ENCODE peak calls at places on chromosomes 7 and 10, in five cellular contexts. Q is IMR-90, H is mesenchymal stem cell, B is neuronal stem cell, R is H1. G is an unnamed sample.

GRCh38 chr7:51456471-51457060 is 140.0 kb upstream of the COBL start:
- DNase-seq in Q (no peak), H (no peak), B (no peak), R (no peak), G (no peak)

GRCh38 chr10:97830064-97830463 is 19.6 kb upstream of the GOLGA7B start:
- DNase-seq in Q (no peak), H (no peak), B (no peak), R (no peak), G (no peak)

GRCh38 chr7:18041202-18041601 is 13.6 kb upstream of the PRPS1L1 start:
- DNase-seq in Q (peak; percentile 26), H (peak; percentile 33), B (no peak), R (no peak), G (no peak)

GRCh38 chr10:97721871-97722780 is 8.6 kb downstream of the MARVELD1 start:
- DNase-seq in Q (no peak), H (no peak), B (no peak), R (no peak), G (no peak)

GRCh38 chr7:2932761-2933251 is 88.7 kb upstream of the GNA12 start:
- DNase-seq in Q (no peak), H (no peak), B (no peak), R (no peak), G (no peak)

GRCh38 chr7:104550362-104550761 is 222.0 kb downstream of the LHFPL3 start:
- DNase-seq in Q (no peak), H (no peak), B (no peak), R (no peak), G (no peak)

GRCh38 chr7:256461-256940 is 33.5 kb upstream of the FOXL3 start:
- DNase-seq in Q (no peak), H (no peak), B (no peak), R (no peak), G (no peak)

GRCh38 chr7:130380121-130380860 is at the start of gene CPA1:
- DNase-seq in Q (no peak), H (no peak), B (no peak), R (no peak), G (no peak)

GRCh38 chr10:121270906-121271305 is 327.3 kb downstream of the FGFR2 start:
- DNase-seq in Q (no peak), H (no peak), B (no peak), R (no peak), G (no peak)

GRCh38 chr10:112223725-112224124 is 40.2 kb upstream of the GPAM start:
- DNase-seq in Q (no peak), H (no peak), B (no peak), R (no peak), G (no peak)

GRCh38 chr7:24129597-24129996 is 154.4 kb upstream of the NPY start:
- DNase-seq in Q (peak; percentile 22), H (peak; percentile 58), B (no peak), R (no peak), G (no peak)

GRCh38 chr10:83606275-83606674 is 533.0 kb upstream of the GHITM start:
- DNase-seq in Q (no peak), H (peak; percentile 10), B (no peak), R (no peak), G (peak; percentile 32)

GRCh38 chr7:22732556-22733126 is 5.6 kb downstream of the IL6 start:
- DNase-seq in Q (peak; percentile 45), H (peak; percentile 63), B (no peak), R (no peak), G (no peak)

GRCh38 chr10:47388879-47389278 is 4.8 kb upstream of the ZNF488 start:
- DNase-seq in Q (no peak), H (no peak), B (no peak), R (no peak), G (no peak)

GRCh38 chr10:74824184-74825032 is 2.0 kb upstream of the KAT6B start:
- DNase-seq in Q (no peak), H (no peak), B (no peak), R (no peak), G (no peak)

GRCh38 chr10:102409604-102410426 is 8.8 kb downstream of the PSD start:
- DNase-seq in Q (no peak), H (peak; percentile 33), B (no peak), R (no peak), G (no peak)

GRCh38 chr10:1213707-1214675 is 157.8 kb downstream of the WDR37 start:
- DNase-seq in Q (no peak), H (no peak), B (no peak), R (no peak), G (no peak)

GRCh38 chr10:75400769-75401568 is 595 bp downstream of the ZNF503 start:
- DNase-seq in Q (peak; percentile 56), H (peak; percentile 79), B (peak; percentile 30), R (no peak), G (peak; percentile 54)

GRCh38 chr10:103327906-103328305 is 23.0 kb downstream of the PCGF6 start:
- DNase-seq in Q (no peak), H (no peak), B (no peak), R (no peak), G (no peak)

GRCh38 chr10:35641430-35642015 is 573 bp downstream of the FZD8 start:
- DNase-seq in Q (peak; percentile 42), H (no peak), B (no peak), R (no peak), G (no peak)

GRCh38 chr10:74750848-74751274 is 75.5 kb upstream of the KAT6B start:
- DNase-seq in Q (no peak), H (no peak), B (no peak), R (no peak), G (no peak)

GRCh38 chr10:75195035-75195763 is 15.4 kb upstream of the VDAC2 start:
- DNase-seq in Q (peak; percentile 93), H (peak; percentile 90), B (no peak), R (no peak), G (no peak)

GRCh38 chr7:130301606-130302005 is 8.6 kb downstream of the CPA4 start:
- DNase-seq in Q (no peak), H (peak; percentile 69), B (no peak), R (no peak), G (no peak)

GRCh38 chr7:142481548-142481947 is 223.7 kb upstream of the PRSS58 start:
- DNase-seq in Q (peak; percentile 53), H (peak; percentile 34), B (no peak), R (no peak), G (peak; percentile 37)

GRCh38 chr7:44530990-44531389 is 10.1 kb downstream of the NPC1L1 start:
- DNase-seq in Q (no peak), H (no peak), B (no peak), R (no peak), G (no peak)

GRCh38 chr7:152341039-152341913 is 94.5 kb downstream of the KMT2C start:
- DNase-seq in Q (peak; percentile 72), H (peak; percentile 74), B (no peak), R (no peak), G (peak; percentile 40)

GRCh38 chr7:27603813-27604212 is 58.9 kb downstream of the HIBADH start:
- DNase-seq in Q (no peak), H (no peak), B (no peak), R (no peak), G (peak; percentile 37)

GRCh38 chr10:110821508-110821907 is 50.2 kb upstream of the PDCD4 start:
- DNase-seq in Q (no peak), H (no peak), B (no peak), R (no peak), G (no peak)

GRCh38 chr10:1539216-1539615 is 198.1 kb downstream of the ADARB2 start:
- DNase-seq in Q (no peak), H (no peak), B (no peak), R (no peak), G (no peak)

GRCh38 chr10:119208553-119208940 is 1.2 kb downstream of the GRK5 start:
- DNase-seq in Q (no peak), H (peak; percentile 44), B (no peak), R (no peak), G (no peak)

GRCh38 chr7:143884978-143885559 is 16.9 kb downstream of the TCAF1 start:
- DNase-seq in Q (peak; percentile 72), H (peak; percentile 79), B (peak; percentile 63), R (no peak), G (peak; percentile 87)

GRCh38 chr10:88974446-88975376 is 15.9 kb upstream of the FAS start:
- DNase-seq in Q (peak; percentile 44), H (peak; percentile 57), B (no peak), R (no peak), G (no peak)

GRCh38 chr10:103504181-103504783 is 10.8 kb downstream of the NEURL1 start:
- DNase-seq in Q (peak; percentile 94), H (peak; percentile 90), B (no peak), R (no peak), G (peak; percentile 60)

GRCh38 chr10:124597677-124598165 is 136.1 kb downstream of the LHPP start:
- DNase-seq in Q (no peak), H (no peak), B (no peak), R (no peak), G (no peak)

GRCh38 chr10:51965451-51965850 is 266.1 kb upstream of the CSTF2T start:
- DNase-seq in Q (no peak), H (no peak), B (no peak), R (no peak), G (no peak)

DNA sequence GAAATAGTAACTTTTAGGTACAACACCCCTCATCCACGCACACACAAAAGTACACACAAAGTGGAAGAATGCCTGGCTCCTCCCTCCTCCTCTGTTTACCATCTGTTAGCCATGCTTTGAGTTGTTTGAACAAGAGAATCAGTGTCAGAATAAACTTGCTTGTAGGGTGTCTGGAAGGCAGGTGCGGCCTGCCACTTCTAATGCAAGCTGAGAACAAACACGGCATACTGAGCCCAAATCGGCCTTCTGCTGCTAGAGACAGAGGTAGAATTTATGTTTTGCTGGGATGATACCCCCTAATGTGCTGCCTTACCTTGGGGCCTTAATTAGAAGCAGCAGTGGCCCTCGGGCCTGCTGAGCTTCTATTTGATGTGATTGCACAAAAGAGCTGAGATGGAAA is 24.8 kb upstream of the FAM180A start:
- DNase-seq in Q (peak; percentile 15), H (no peak), B (no peak), R (no peak), G (no peak)
- H3K18ac ChIP-seq in Q (peak overlapping the region; percentile 60), H (no peak overlapping the region), B (no peak overlapping the region), R (no peak overlapping the region), G (no peak overlapping the region)

GRCh38 chr7:30770936-30771858 is at the start of gene MINDY4:
- DNase-seq in Q (peak; percentile 80), H (peak; percentile 88), B (peak; percentile 79), R (peak; percentile 36), G (peak; percentile 90)
- H3K4ac ChIP-seq in Q (peak within 1 kb of the TSS; percentile 72), H (peak within 1 kb of the TSS; percentile 77), B (no peak within 1 kb of the TSS), R (no peak within 1 kb of the TSS), G (no peak within 1 kb of the TSS)

GRCh38 chr7:101817930-101818698 is 688 bp downstream of the CUX1 start:
- DNase-seq in Q (peak; percentile 47), H (peak; percentile 36), B (no peak), R (no peak), G (no peak)

GRCh38 chr7:101818699-101819071 is 1.3 kb downstream of the CUX1 start:
- DNase-seq in Q (no peak), H (no peak), B (no peak), R (no peak), G (peak; percentile 29)

GRCh38 chr7:101815826-101816488 is 1.5 kb upstream of the CUX1 start:
- DNase-seq in Q (peak; percentile 79), H (peak; percentile 84), B (peak; percentile 80), R (peak; percentile 33), G (peak; percentile 93)

GRCh38 chr7:101816499-101817030 is 861 bp upstream of the CUX1 start:
- DNase-seq in Q (peak; percentile 37), H (peak; percentile 50), B (no peak), R (no peak), G (peak; percentile 50)

GRCh38 chr7:101817031-101817929 is at the start of gene CUX1:
- DNase-seq in Q (no peak), H (peak; percentile 41), B (no peak), R (no peak), G (peak; percentile 63)
- H3K4me3 ChIP-seq in Q (peak within 1 kb of the TSS; percentile 69), H (peak within 1 kb of the TSS; percentile 80), B (peak within 1 kb of the TSS; percentile 68), R (peak within 1 kb of the TSS; percentile 60), G (peak within 1 kb of the TSS; percentile 80)

GRCh38 chr7:46015107-46015868 is 94.2 kb upstream of the IGFBP3 start:
- DNase-seq in Q (peak; percentile 26), H (peak; percentile 95), B (peak; percentile 82), R (peak; percentile 75), G (peak; percentile 97)
- H3K18ac ChIP-seq in Q (no peak overlapping the region), H (peak overlapping the region; percentile 2), B (peak overlapping the region; percentile 98), R (peak overlapping the region; percentile 90), G (peak overlapping the region; percentile 61)